ENCODE peak calls at places on chromosome 21, in nine cellular contexts. E, I, F, R, L, V, T, B and K are unnamed samples.

GRCh38 chr21:45070970-45071369 is 3.4 kb upstream of the ADARB1 start:
- DNase-seq in I (no peak), L (no peak), T (no peak), E (no peak), R (no peak), B (no peak), V (no peak), F (no peak), K (no peak)

GRCh38 chr21:29105218-29105617 is 25.2 kb upstream of the MAP3K7CL start:
- DNase-seq in F (no peak), R (peak; percentile 83), B (no peak), L (no peak), I (peak; percentile 99), E (no peak), T (no peak), V (no peak), K (no peak)

GRCh38 chr21:42379425-42380215 is 13.3 kb upstream of the TFF1 start:
- DNase-seq in B (no peak), F (no peak), E (no peak), T (no peak), R (no peak), V (no peak), I (no peak), L (no peak), K (no peak)

GRCh38 chr21:42384999-42385398 is 10.9 kb downstream of the TMPRSS3 start:
- DNase-seq in I (no peak), B (no peak), L (no peak), V (no peak), R (no peak), T (no peak), E (no peak), F (no peak), K (no peak)

GRCh38 chr21:29849735-29850176 is 90.0 kb downstream of the GRIK1 start:
- DNase-seq in B (peak; percentile 69), E (peak; percentile 58), R (peak; percentile 58), V (peak; percentile 21), T (peak; percentile 68), F (peak; percentile 38), I (peak; percentile 36), L (peak; percentile 74), K (peak; percentile 44)

GRCh38 chr21:42704861-42705260 is 51.4 kb downstream of the PDE9A start:
- DNase-seq in L (no peak), T (no peak), I (no peak), E (no peak), V (no peak), F (no peak), B (no peak), R (no peak), K (no peak)

GRCh38 chr21:34029724-34030528 is 43.5 kb upstream of the MRPS6 start:
- DNase-seq in B (peak; percentile 84), T (peak; percentile 88), R (peak; percentile 60), L (peak; percentile 89), E (no peak), I (peak; percentile 83), F (peak; percentile 32), V (peak; percentile 60), K (peak; percentile 31)

GRCh38 chr21:45050786-45051489 is 23.4 kb upstream of the ADARB1 start:
- DNase-seq in T (no peak), I (peak; percentile 94), E (peak; percentile 46), R (peak; percentile 35), B (no peak), F (no peak), L (peak; percentile 97), V (no peak), K (no peak)

GRCh38 chr21:42006765-42007164 is 3.4 kb downstream of the ZBTB21 start:
- DNase-seq in B (no peak), L (no peak), E (no peak), T (no peak), F (no peak), R (peak; percentile 33), I (no peak), V (no peak), K (no peak)

GRCh38 chr21:16794944-16795343 is 717.9 kb upstream of the CXADR start:
- DNase-seq in R (peak; percentile 90), V (peak; percentile 50), E (no peak), L (peak; percentile 86), F (no peak), I (peak; percentile 88), T (no peak), B (no peak), K (no peak)

GRCh38 chr21:17730782-17731181 is 88.4 kb downstream of the C21orf91 start:
- DNase-seq in I (peak; percentile 52), V (no peak), T (no peak), E (peak; percentile 16), B (no peak), R (peak; percentile 25), F (no peak), L (no peak), K (no peak)

GRCh38 chr21:46454634-46455390 is 3.9 kb upstream of the DIP2A start:
- DNase-seq in V (no peak), I (peak; percentile 13), R (no peak), L (no peak), E (no peak), F (no peak), B (no peak), T (no peak), K (no peak)

GRCh38 chr21:37225440-37225839 is 41.7 kb downstream of the VPS26C start:
- DNase-seq in E (no peak), R (no peak), L (no peak), T (no peak), B (no peak), V (no peak), I (no peak), F (peak; percentile 27), K (no peak)

GRCh38 chr21:37873655-37874054 is 42.6 kb downstream of the KCNJ6 start:
- DNase-seq in F (no peak), L (no peak), R (peak; percentile 44), B (no peak), T (no peak), I (no peak), E (no peak), V (no peak), K (no peak)

GRCh38 chr21:45010860-45011259 is 63.5 kb upstream of the ADARB1 start:
- DNase-seq in V (no peak), I (no peak), L (no peak), T (no peak), F (no peak), E (no peak), B (no peak), R (no peak), K (no peak)

GRCh38 chr21:45175326-45176085 is 101.1 kb downstream of the ADARB1 start:
- DNase-seq in V (no peak), L (no peak), E (no peak), F (no peak), T (no peak), I (no peak), B (no peak), R (no peak), K (no peak)

GRCh38 chr21:21612446-21612845 is 614.2 kb downstream of the NCAM2 start:
- DNase-seq in F (no peak), V (peak; percentile 51), L (peak; percentile 97), B (no peak), R (peak; percentile 74), T (peak; percentile 33), E (no peak), I (peak; percentile 82), K (no peak)

GRCh38 chr21:44994016-44994365 is 54.2 kb downstream of the SLX9 start:
- DNase-seq in L (no peak), B (no peak), T (no peak), R (no peak), F (no peak), I (no peak), V (no peak), E (no peak), K (no peak)

GRCh38 chr21:22164912-22165311 is 1166.7 kb downstream of the NCAM2 start:
- DNase-seq in B (no peak), R (no peak), F (no peak), E (no peak), L (no peak), I (no peak), T (no peak), V (no peak), K (no peak)

GRCh38 chr21:41967708-41968107 is 13.9 kb upstream of the C2CD2 start:
- DNase-seq in L (no peak), R (no peak), V (no peak), B (no peak), E (no peak), F (no peak), T (no peak), I (no peak), K (no peak)

GRCh38 chr21:33041981-33042380 is 16.2 kb downstream of the OLIG2 start:
- DNase-seq in B (no peak), V (no peak), L (no peak), F (no peak), R (peak; percentile 55), T (no peak), I (no peak), E (no peak), K (no peak)

GRCh38 chr21:46181436-46181835 is 2.8 kb downstream of the SPATC1L start:
- DNase-seq in L (no peak), I (no peak), V (no peak), R (no peak), T (peak; percentile 27), B (no peak), F (no peak), E (no peak), K (no peak)

GRCh38 chr21:20971296-20971921 is 26.8 kb upstream of the NCAM2 start:
- DNase-seq in T (peak; percentile 35), I (peak; percentile 35), L (peak; percentile 74), R (peak; percentile 37), F (peak; percentile 15), B (peak; percentile 43), E (peak; percentile 29), V (peak; percentile 21), K (peak; percentile 46)

GRCh38 chr21:41112740-41113692 is 54.9 kb upstream of the BACE2 start:
- DNase-seq in E (peak; percentile 56), B (no peak), T (peak; percentile 43), I (peak; percentile 83), L (peak; percentile 81), R (peak; percentile 100), F (no peak), V (peak; percentile 89), K (no peak)

GRCh38 chr21:21614966-21615365 is 616.8 kb downstream of the NCAM2 start:
- DNase-seq in V (no peak), L (no peak), F (no peak), I (no peak), T (no peak), B (no peak), R (no peak), E (no peak), K (no peak)

GRCh38 chr21:38314534-38314933 is 57.7 kb downstream of the KCNJ15 start:
- DNase-seq in F (no peak), E (no peak), R (no peak), L (no peak), T (no peak), B (no peak), I (no peak), V (no peak), K (no peak)

GRCh38 chr21:35478096-35479080 is 429.3 kb upstream of the RUNX1 start:
- DNase-seq in B (no peak), E (no peak), L (peak; percentile 51), R (peak; percentile 82), I (peak; percentile 20), T (no peak), F (no peak), V (no peak), K (no peak)

GRCh38 chr21:35367558-35367957 is 318.5 kb upstream of the RUNX1 start:
- DNase-seq in I (no peak), V (no peak), E (no peak), L (no peak), R (no peak), B (no peak), F (no peak), T (no peak), K (no peak)

GRCh38 chr21:16419188-16419874 is 689.5 kb downstream of the USP25 start:
- DNase-seq in E (no peak), F (no peak), V (no peak), R (peak; percentile 97), B (peak; percentile 54), T (no peak), L (peak; percentile 95), I (no peak), K (no peak)

GRCh38 chr21:46385846-46386725 is 62.1 kb downstream of the PCNT start:
- DNase-seq in E (no peak), V (no peak), R (no peak), L (no peak), B (no peak), I (no peak), T (no peak), F (no peak), K (no peak)

GRCh38 chr21:45982256-45982757 is 737 bp downstream of the COL6A1 start:
- DNase-seq in I (no peak), R (peak; percentile 34), L (no peak), V (no peak), T (no peak), B (no peak), F (peak; percentile 16), E (no peak), K (no peak)